ENCODE peak calls at places on chromosomes 16 and 17, in four cellular contexts. R is Panc1, Y is HCT116, O is GM23338. K is an unnamed sample.

GRCh38 chr17:65545708-65546523 is 15.5 kb downstream of the AXIN2 start:
- DNase-seq in R (no peak), Y (no peak), O (no peak), K (no peak)

GRCh38 chr17:41773190-41773588 is 13.3 kb downstream of the JUP start:
- DNase-seq in R (no peak), Y (peak; percentile 79), O (peak; percentile 67), K (peak; percentile 71)

GRCh38 chr16:48044117-48044516 is 111.7 kb downstream of the ABCC12 start:
- DNase-seq in R (no peak), Y (no peak), O (no peak), K (no peak)

GRCh38 chr16:86306811-86307517 is 203.4 kb upstream of the FOXF1 start:
- DNase-seq in R (no peak), Y (no peak), O (no peak), K (no peak)

GRCh38 chr16:4524571-4524970 is 14.0 kb downstream of the CDIP1 start:
- DNase-seq in R (no peak), Y (no peak), O (no peak), K (no peak)

GRCh38 chr17:45812102-45812501 is 28.0 kb downstream of the CRHR1 start:
- DNase-seq in R (no peak), Y (peak; percentile 37), O (peak; percentile 68), K (no peak)

GRCh38 chr17:5011928-5012327 is 14.2 kb downstream of the KIF1C start:
- DNase-seq in R (no peak), Y (no peak), O (no peak), K (no peak)

GRCh38 chr17:72466199-72466598 is 345.4 kb downstream of the SOX9 start:
- DNase-seq in R (no peak), Y (no peak), O (no peak), K (no peak)

GRCh38 chr16:70659546-70659945 is 13.2 kb downstream of the IL34 start:
- DNase-seq in R (no peak), Y (no peak), O (no peak), K (peak; percentile 36)

GRCh38 chr17:40301315-40301714 is 7.7 kb upstream of the RARA start:
- DNase-seq in R (no peak), Y (no peak), O (peak; percentile 64), K (no peak)

GRCh38 chr16:9366048-9366969 is 274.9 kb downstream of the HAPSTR1 start:
- DNase-seq in R (no peak), Y (no peak), O (no peak), K (no peak)

GRCh38 chr16:9372934-9373890 is 281.8 kb downstream of the HAPSTR1 start:
- DNase-seq in R (no peak), Y (no peak), O (peak; percentile 22), K (no peak)

GRCh38 chr16:9374076-9374475 is 282.6 kb downstream of the HAPSTR1 start:
- DNase-seq in R (no peak), Y (no peak), O (no peak), K (no peak)

GRCh38 chr16:9370071-9370491 is 278.6 kb downstream of the HAPSTR1 start:
- DNase-seq in R (no peak), Y (no peak), O (peak; percentile 8), K (no peak)

GRCh38 chr16:9371713-9372448 is 280.4 kb downstream of the HAPSTR1 start:
- DNase-seq in R (no peak), Y (no peak), O (no peak), K (no peak)
- TF ChIP-seq REST in R (no peak), Y (no peak), O (peak; percentile 46), K (no peak)

DNA sequence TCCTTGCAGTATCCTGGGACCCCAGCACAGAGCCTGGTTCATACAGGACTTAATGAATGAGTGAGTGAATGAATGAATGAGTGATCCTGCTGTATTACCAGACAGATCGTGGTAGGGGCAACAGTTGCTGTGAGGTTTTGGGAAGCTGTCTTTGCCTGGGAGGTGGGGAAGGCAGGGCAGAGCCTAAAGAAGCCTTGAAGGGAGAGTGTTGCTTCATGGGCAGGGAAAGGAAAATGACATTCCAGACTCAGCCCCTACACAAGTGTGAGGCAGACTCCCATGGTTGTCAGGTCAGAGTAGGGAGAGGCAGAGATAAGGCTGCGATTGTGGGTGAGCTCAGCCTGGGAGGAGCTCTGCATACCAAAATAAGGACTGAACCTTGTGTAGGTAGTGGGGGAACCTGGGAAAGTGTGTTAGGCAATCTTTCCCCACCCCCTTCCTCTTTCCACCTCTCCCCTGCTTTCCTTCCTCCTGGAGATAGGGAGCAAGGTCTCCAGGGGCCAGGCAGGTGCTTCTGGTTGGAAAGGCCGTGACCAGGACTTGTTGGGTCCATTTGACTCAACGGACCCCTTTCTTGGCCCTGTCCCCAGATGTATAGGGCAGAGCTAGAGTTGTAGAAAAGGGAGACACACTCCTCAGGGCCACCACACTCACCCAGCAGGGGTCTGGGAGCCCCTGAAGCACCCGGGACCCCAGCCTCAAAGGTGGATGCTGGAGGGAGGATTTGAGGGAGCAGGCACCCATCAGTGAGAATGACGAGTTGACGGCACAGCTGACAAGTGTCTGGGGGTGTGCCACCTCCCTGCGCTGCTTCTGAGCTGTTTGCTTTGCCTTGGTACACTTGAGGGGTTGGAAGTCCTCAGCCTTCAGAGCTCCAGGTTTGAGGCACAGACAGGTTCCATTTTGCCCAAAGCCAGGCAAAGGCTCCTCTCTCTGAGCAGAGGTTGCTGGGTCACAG is 18.5 kb upstream of the TOB1 start:
- DNase-seq in R (no peak), Y (no peak), O (no peak), K (no peak)
- TF ChIP-seq POLR2AphosphoS5 in R (no peak), Y (no peak), O (no peak), K (no peak)

GRCh38 chr16:67659675-67660563 is at the start of gene ACD:
- DNase-seq in R (peak; percentile 41), Y (peak; percentile 79), O (peak; percentile 91), K (peak; percentile 99)
- TF ChIP-seq REST in R (no peak), Y (no peak), O (no peak), K (no peak)

GRCh38 chr17:81200695-81201580 is 21.8 kb downstream of the CEP131 start:
- DNase-seq in R (peak; percentile 7), Y (peak; percentile 54), O (peak; percentile 73), K (peak; percentile 91)
- TF ChIP-seq POLR2AphosphoS5 in R (no peak), Y (no peak), O (no peak), K (no peak)

GRCh38 chr17:34235389-34236028 is 19.6 kb upstream of the CCL2 start:
- DNase-seq in R (no peak), Y (no peak), O (no peak), K (no peak)
- TF ChIP-seq REST in R (peak; percentile 85), Y (no peak), O (peak; percentile 26), K (peak; percentile 93)

DNA sequence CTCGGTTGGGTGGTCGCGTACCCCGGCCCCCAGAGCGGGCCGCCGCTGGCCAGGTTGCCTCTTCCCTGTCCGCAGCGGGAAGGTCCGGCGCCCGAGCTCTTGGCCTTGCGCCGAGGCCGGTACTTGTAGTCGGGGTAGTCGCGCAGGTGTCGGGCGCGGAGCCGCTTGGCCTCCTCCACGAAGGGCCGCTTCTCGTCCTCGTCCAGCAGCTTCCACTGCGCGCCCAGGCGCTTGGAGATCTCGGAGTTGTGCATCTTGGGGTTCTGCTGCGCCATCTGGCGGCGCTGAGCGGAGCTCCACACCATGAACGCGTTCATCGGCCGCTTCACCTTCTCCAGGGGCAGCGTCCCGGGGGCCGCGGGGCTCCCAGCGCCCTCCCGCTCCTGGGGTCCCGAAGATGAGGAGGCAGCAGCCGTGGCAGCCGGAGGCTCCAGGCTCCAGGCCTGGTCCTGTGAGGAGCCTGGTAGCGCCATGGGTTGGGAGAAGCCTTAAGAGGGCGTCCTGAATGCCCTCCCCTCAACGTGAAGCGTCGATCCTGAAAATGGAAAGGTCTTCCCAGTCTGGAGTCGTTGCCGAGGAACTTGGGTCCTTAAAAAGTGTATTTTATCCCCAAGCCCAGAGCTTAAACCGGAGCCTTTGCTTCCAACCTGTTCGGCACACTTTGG is 558 bp downstream of the SOX15 start:
- DNase-seq in R (no peak), Y (no peak), O (peak; percentile 94), K (peak; percentile 91)
- TF ChIP-seq POLR2AphosphoS5 in R (peak; percentile 9), Y (no peak), O (no peak), K (no peak)